ENCODE peak calls at places on chromosomes 5 and 9, in four cellular contexts. K is HEK293T, R is K562, C is HepG2. G is an unnamed sample.
A peak's percentile ranks its signal among the peaks of the same experiment; 100 is the strongest.

GRCh38 chr5:29193972-29194371 is 1999.5 kb upstream of the CDH6 start:
- DNase-seq in K (no peak), R (no peak), C (no peak), G (no peak)

GRCh38 chr5:15797116-15797515 is 297.1 kb downstream of the FBXL7 start:
- DNase-seq in K (no peak), R (no peak), C (no peak), G (no peak)

GRCh38 chr5:72498284-72498683 is 8.9 kb downstream of the ZNF366 start:
- DNase-seq in K (no peak), R (no peak), C (no peak), G (no peak)

GRCh38 chr5:178118345-178118744 is 5.0 kb downstream of the N4BP3 start:
- DNase-seq in K (no peak), R (no peak), C (no peak), G (no peak)

GRCh38 chr9:7402704-7403389 is 396.7 kb downstream of the DMAC1 start:
- DNase-seq in K (no peak), R (no peak), C (no peak), G (no peak)

GRCh38 chr5:160129841-160130240 is 10.6 kb upstream of the PWWP2A start:
- DNase-seq in K (no peak), R (no peak), C (no peak), G (no peak)

GRCh38 chr9:13726746-13727145 is 447.3 kb upstream of the MPDZ start:
- DNase-seq in K (no peak), R (no peak), C (no peak), G (no peak)

GRCh38 chr5:93510626-93511420 is 70.2 kb downstream of the NR2F1-AS1 start:
- DNase-seq in K (no peak), R (no peak), C (no peak), G (no peak)

GRCh38 chr5:149694007-149694406 is 36.1 kb upstream of the PPARGC1B start:
- DNase-seq in K (no peak), R (no peak), C (peak; percentile 46), G (no peak)

GRCh38 chr9:4666042-4666699 is at the start of gene SPATA6L:
- DNase-seq in K (no peak), R (no peak), C (peak; percentile 11), G (peak; percentile 34)

GRCh38 chr5:87339986-87340385 is 72.3 kb downstream of the RASA1 start:
- DNase-seq in K (no peak), R (no peak), C (no peak), G (no peak)

GRCh38 chr9:108869092-108869725 is 7.1 kb downstream of the ACTL7A start:
- DNase-seq in K (no peak), R (no peak), C (peak; percentile 97), G (no peak)

GRCh38 chr5:150604894-150605440 is 35.5 kb upstream of the SYNPO start:
- DNase-seq in K (no peak), R (no peak), C (no peak), G (no peak)

GRCh38 chr5:139862803-139863202 is 67.2 kb downstream of the PSD2 start:
- DNase-seq in K (no peak), R (peak; percentile 34), C (no peak), G (no peak)

GRCh38 chr5:32777222-32777621 is 66.1 kb downstream of the NPR3 start:
- DNase-seq in K (no peak), R (no peak), C (no peak), G (no peak)

GRCh38 chr5:19488786-19489185 is 499.2 kb downstream of the CDH18 start:
- DNase-seq in K (no peak), R (no peak), C (no peak), G (no peak)

GRCh38 chr5:171092194-171092593 is 216.9 kb upstream of the TLX3 start:
- DNase-seq in K (no peak), R (no peak), C (no peak), G (no peak)

GRCh38 chr5:127894461-127894860 is 189.1 kb upstream of the SLC12A2 start:
- DNase-seq in K (no peak), R (no peak), C (no peak), G (no peak)

GRCh38 chr5:179766021-179766725 is 27.6 kb upstream of the LTC4S start:
- DNase-seq in K (no peak), R (peak; percentile 42), C (no peak), G (no peak)

GRCh38 chr5:61450170-61450815 is 118.2 kb downstream of the ZSWIM6 start:
- DNase-seq in K (no peak), R (no peak), C (no peak), G (no peak)

GRCh38 chr5:116652903-116653302 is 78.3 kb upstream of the SEMA6A start:
- DNase-seq in K (no peak), R (no peak), C (peak; percentile 15), G (no peak)

GRCh38 chr5:133225671-133226152 is 173.9 kb downstream of the HSPA4 start:
- DNase-seq in K (no peak), R (no peak), C (no peak), G (no peak)

GRCh38 chr9:96122756-96123155 is 179.2 kb downstream of the HSD17B3 start:
- DNase-seq in K (no peak), R (no peak), C (no peak), G (no peak)

GRCh38 chr5:81450940-81451339 is 57.0 kb upstream of the ACOT12 start:
- DNase-seq in K (no peak), R (no peak), C (peak; percentile 89), G (no peak)

GRCh38 chr9:20658677-20659473 is 25.2 kb upstream of the FOCAD start:
- DNase-seq in K (no peak), R (no peak), C (no peak), G (no peak)

GRCh38 chr9:20663133-20663532 is 20.9 kb upstream of the FOCAD start:
- DNase-seq in K (no peak), R (no peak), C (no peak), G (no peak)

GRCh38 chr9:20659474-20659962 is 24.5 kb upstream of the FOCAD start:
- DNase-seq in K (no peak), R (no peak), C (no peak), G (no peak)

GRCh38 chr9:20664501-20664900 is 19.6 kb upstream of the FOCAD start:
- DNase-seq in K (no peak), R (no peak), C (no peak), G (no peak)

DNA sequence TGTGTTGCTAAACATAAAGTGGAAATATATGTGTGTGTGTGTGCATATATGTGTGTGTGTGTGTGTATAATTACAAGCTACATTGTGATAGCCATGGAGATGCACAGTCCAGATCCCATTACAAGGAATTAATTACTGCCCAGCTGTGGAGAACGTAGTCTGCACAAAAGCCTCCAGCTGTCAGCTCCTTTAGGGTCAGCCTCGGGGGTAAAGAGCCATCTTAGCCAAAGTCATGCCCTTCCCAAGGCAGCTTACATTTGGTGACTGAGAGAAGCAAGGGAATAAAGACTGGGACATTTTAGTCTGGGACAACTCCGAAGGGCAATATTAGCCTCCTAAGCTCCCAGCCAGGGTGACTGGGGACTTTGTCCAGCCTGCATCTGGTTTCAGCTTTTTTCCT is 21.9 kb upstream of the FOCAD start:
- DNase-seq in K (no peak), R (no peak), C (no peak), G (no peak)
- TF ChIP-seq ELF4 in K (no peak), R (no peak), C (no peak), G (no peak)

DNA sequence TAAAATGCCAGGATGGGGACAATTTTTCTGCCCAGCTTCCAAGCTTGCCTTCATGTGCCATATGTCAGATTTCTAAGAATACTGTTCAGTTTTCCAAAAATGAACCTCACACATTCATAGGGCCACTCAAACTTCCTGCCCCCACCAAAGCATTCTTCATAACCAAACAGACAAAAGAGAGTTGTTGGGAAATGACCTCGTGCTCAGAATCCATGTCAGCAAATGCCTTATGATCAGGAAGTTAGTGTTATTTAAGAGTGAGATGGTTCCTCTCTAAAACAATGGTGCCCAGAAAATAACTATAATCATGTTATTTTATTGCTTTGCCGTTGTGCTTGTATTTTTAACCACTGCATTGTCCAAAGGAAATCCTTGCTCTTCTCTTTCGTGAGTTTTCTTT is 208.2 kb downstream of the ZNF608 start:
- DNase-seq in K (no peak), R (no peak), C (no peak), G (no peak)
- TF ChIP-seq ELF4 in K (no peak), R (no peak), C (no peak), G (no peak)

GRCh38 chr9:92714787-92715487 is 45.0 kb upstream of the IPPK start:
- DNase-seq in K (no peak), R (peak; percentile 5), C (no peak), G (peak; percentile 6)

GRCh38 chr9:92717201-92718085 is 47.2 kb downstream of the BICD2 start:
- DNase-seq in K (no peak), R (no peak), C (no peak), G (peak; percentile 6)

GRCh38 chr9:92716557-92716956 is 46.6 kb upstream of the IPPK start:
- DNase-seq in K (peak; percentile 77), R (peak; percentile 82), C (peak; percentile 47), G (peak; percentile 97)

GRCh38 chr9:92714016-92714415 is 44.1 kb upstream of the IPPK start:
- DNase-seq in K (no peak), R (no peak), C (no peak), G (no peak)

GRCh38 chr9:92715488-92716231 is 45.7 kb upstream of the IPPK start:
- DNase-seq in K (no peak), R (peak; percentile 56), C (no peak), G (peak; percentile 8)
- TF ChIP-seq ELF4 in K (no peak), R (no peak), C (no peak), G (no peak)

DNA sequence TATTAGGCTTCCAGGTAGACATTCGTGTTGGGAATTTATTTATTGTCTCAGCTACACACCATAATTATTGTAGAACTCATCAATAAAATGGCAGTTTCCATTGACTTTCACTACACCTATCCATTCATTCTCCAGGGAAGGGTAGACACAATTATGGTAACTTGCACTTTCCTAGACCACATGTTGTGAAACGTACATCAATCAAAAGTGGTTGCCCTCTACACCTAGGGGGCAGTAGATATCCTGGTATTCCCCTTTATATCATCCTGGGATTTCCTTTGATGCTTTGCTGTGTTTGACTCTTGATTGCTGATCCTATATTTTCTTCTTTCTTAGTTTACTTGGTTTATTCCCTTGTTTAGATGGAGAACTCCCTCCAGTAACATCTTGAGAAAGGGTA is 47.9 kb downstream of the ADGRV1 start:
- DNase-seq in K (no peak), R (peak; percentile 45), C (peak; percentile 14), G (no peak)
- TF ChIP-seq ELF4 in K (no peak), R (no peak), C (no peak), G (no peak)

DNA sequence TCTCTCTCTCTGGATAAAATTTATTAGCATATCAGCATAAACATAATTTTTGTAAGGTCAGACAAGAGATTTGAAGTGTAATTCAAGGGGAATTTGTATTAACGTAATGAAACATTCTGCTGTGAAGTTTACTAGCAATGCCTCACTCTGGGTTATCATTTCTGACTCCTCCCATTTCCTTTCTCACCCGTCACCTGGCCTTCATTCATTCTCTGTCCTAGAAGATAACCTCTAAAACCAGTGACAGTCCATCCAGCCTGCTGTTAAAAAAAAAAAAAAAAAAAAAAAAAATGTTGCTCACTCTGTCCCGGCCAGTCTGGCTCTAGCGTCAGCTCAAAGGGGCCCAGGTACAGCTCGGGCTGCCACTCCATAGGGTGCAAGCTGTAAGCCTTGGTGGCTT is 27.2 kb downstream of the GRAMD2B start:
- DNase-seq in K (no peak), R (peak; percentile 24), C (no peak), G (no peak)
- TF ChIP-seq ELF4 in K (no peak), R (no peak), C (no peak), G (no peak)

DNA sequence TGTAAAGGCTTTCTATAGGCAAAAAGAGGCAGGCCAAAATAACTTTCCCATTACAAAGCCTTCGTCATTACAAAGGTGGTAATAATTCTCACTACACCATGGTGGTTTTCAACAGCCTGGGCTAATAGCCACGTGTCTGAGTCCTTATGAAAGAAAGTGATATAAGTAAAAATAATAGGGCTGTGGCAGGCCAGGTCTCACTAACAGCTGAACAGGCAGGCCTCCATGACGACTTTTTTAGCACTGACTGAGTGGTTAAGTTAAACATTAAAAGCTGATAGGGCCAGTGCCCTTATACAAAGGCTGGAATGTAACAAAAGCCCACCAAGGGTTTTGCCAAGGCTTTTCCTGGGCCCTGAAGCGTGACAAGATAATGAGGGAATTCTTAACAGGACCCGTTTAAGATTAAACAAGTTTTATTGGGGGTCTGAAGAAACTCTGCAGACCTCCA is 412.7 kb downstream of the CHSY3 start:
- DNase-seq in K (no peak), R (no peak), C (no peak), G (no peak)
- TF ChIP-seq ELF4 in K (no peak), R (no peak), C (no peak), G (no peak)

G was measured in WTC11.